ENCODE peak calls at places on chromosomes 1 and 21, in four cellular contexts. B is fibroblast of mammary gland, O is lower lobe of right lung, F is GM13976. I is an unnamed sample.

GRCh38 chr1:205536759-205537361 is 32.4 kb downstream of the CDK18 start:
- DNase-seq in B (no peak), O (peak; percentile 64), F (peak; percentile 12), I (no peak)

GRCh38 chr21:38311765-38312164 is 55.0 kb downstream of the KCNJ15 start:
- DNase-seq in B (peak; percentile 60), O (no peak), F (no peak), I (peak; percentile 75)

GRCh38 chr1:211695135-211695816 is 19.9 kb upstream of the NEK2 start:
- DNase-seq in B (no peak), O (no peak), F (peak; percentile 68), I (no peak)

GRCh38 chr1:151720974-151721787 is at the start of gene RIIAD1:
- DNase-seq in B (peak; percentile 7), O (no peak), F (peak; percentile 93), I (no peak)

GRCh38 chr1:12112711-12113161 is 49.6 kb downstream of the TNFRSF8 start:
- DNase-seq in B (no peak), O (no peak), F (no peak), I (no peak)

GRCh38 chr1:152986578-152986977 is 2.7 kb downstream of the SPRR1A start:
- DNase-seq in B (no peak), O (no peak), F (no peak), I (no peak)

GRCh38 chr1:229159668-229160544 is 111.0 kb upstream of the RAB4A start:
- DNase-seq in B (no peak), O (no peak), F (no peak), I (no peak)

GRCh38 chr1:228866498-228866897 is 131.2 kb downstream of the RHOU start:
- DNase-seq in B (no peak), O (no peak), F (no peak), I (no peak)

GRCh38 chr1:112140743-112141142 is 151.3 kb upstream of the KCND3 start:
- DNase-seq in B (no peak), O (no peak), F (no peak), I (no peak)

GRCh38 chr1:7265771-7266371 is 480.6 kb downstream of the CAMTA1 start:
- DNase-seq in B (peak; percentile 96), O (no peak), F (peak; percentile 20), I (peak; percentile 99)

GRCh38 chr21:38054334-38054733 is 138.1 kb upstream of the KCNJ6 start:
- DNase-seq in B (no peak), O (no peak), F (no peak), I (no peak)

GRCh38 chr1:154883919-154884867 is 14.1 kb upstream of the KCNN3 start:
- DNase-seq in B (no peak), O (no peak), F (no peak), I (no peak)

GRCh38 chr1:40404670-40405462 is 31.3 kb downstream of the SMAP2 start:
- DNase-seq in B (peak; percentile 77), O (no peak), F (no peak), I (peak; percentile 64)

GRCh38 chr1:16618719-16619118 is 5.4 kb upstream of the NBPF1 start:
- DNase-seq in B (no peak), O (peak; percentile 52), F (peak; percentile 53), I (no peak)

GRCh38 chr1:227328405-227329019 is 10.2 kb upstream of the CDC42BPA start:
- DNase-seq in B (no peak), O (no peak), F (no peak), I (no peak)

GRCh38 chr1:204170494-204171155 is 4.5 kb upstream of the REN start:
- DNase-seq in B (peak; percentile 8), O (no peak), F (no peak), I (peak; percentile 59)

GRCh38 chr1:54064244-54064643 is 10.8 kb downstream of the TCEANC2 start:
- DNase-seq in B (no peak), O (no peak), F (no peak), I (peak; percentile 13)

GRCh38 chr1:194466706-194467105 is 1280.3 kb upstream of the B3GALT2 start:
- DNase-seq in B (no peak), O (no peak), F (no peak), I (no peak)

GRCh38 chr1:20380616-20381035 is 90.0 kb downstream of the VWA5B1 start:
- DNase-seq in B (peak; percentile 96), O (no peak), F (no peak), I (peak; percentile 46)

GRCh38 chr1:86942034-86942433 is 27.6 kb downstream of the HS2ST1 start:
- DNase-seq in B (no peak), O (no peak), F (no peak), I (no peak)

GRCh38 chr1:234771642-234772344 is 161.8 kb upstream of the IRF2BP2 start:
- DNase-seq in B (no peak), O (no peak), F (no peak), I (no peak)

GRCh38 chr1:184888505-184888904 is 85.8 kb downstream of the NIBAN1 start:
- DNase-seq in B (peak; percentile 78), O (no peak), F (no peak), I (peak; percentile 59)

GRCh38 chr1:55007626-55008025 is 8.9 kb downstream of the BSND start:
- DNase-seq in B (peak; percentile 52), O (no peak), F (no peak), I (peak; percentile 86)

GRCh38 chr1:107003972-107004371 is 52.5 kb upstream of the PRMT6 start:
- DNase-seq in B (no peak), O (no peak), F (no peak), I (peak; percentile 46)

GRCh38 chr1:78491311-78492071 is 717 bp downstream of the PTGFR start:
- DNase-seq in B (peak; percentile 72), O (no peak), F (no peak), I (no peak)

GRCh38 chr1:169711469-169712308 is at the start of gene SELL:
- DNase-seq in B (peak; percentile 80), O (no peak), F (peak; percentile 53), I (peak; percentile 68)

GRCh38 chr1:160826546-160826945 is 30.6 kb downstream of the LY9 start:
- DNase-seq in B (no peak), O (no peak), F (no peak), I (peak; percentile 69)

GRCh38 chr1:44077421-44077820 is 41.2 kb upstream of the KLF17 start:
- DNase-seq in B (no peak), O (no peak), F (no peak), I (peak; percentile 5)

GRCh38 chr1:36602189-36602588 is 119.5 kb upstream of the CSF3R start:
- DNase-seq in B (no peak), O (no peak), F (no peak), I (no peak)
- TF ChIP-seq CTCF in B (no peak), O (no peak), F (no peak), I (no peak)

DNA sequence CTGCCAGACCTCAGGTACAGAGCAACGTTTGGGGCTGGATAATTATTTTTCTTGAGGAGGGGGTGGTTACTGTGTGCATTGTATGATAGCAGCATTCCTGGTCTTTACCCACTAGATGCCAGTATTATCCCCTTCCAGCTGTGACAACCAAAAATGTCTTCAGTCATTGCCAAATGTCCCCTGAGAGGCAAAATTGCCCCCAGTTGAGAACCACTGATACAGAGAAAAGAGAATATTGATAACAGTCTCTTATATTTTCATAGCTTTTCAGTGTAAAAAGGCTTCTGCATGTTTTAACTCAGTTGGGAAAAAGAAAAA is 51.8 kb upstream of the SYT14 start:
- DNase-seq in B (no peak), O (no peak), F (no peak), I (no peak)
- TF ChIP-seq CTCF in B (peak; percentile 6), O (no peak), F (no peak), I (no peak)

GRCh38 chr21:20404915-20405314 is 593.3 kb upstream of the NCAM2 start:
- DNase-seq in B (no peak), O (no peak), F (no peak), I (no peak)
- TF ChIP-seq CTCF in B (no peak), O (no peak), F (no peak), I (no peak)

GRCh38 chr1:116018007-116018406 is 41.7 kb downstream of the SLC22A15 start:
- DNase-seq in B (no peak), O (no peak), F (no peak), I (no peak)

GRCh38 chr1:116024629-116025028 is 48.3 kb downstream of the SLC22A15 start:
- DNase-seq in B (no peak), O (no peak), F (no peak), I (no peak)

GRCh38 chr1:116019653-116020253 is 43.4 kb downstream of the SLC22A15 start:
- DNase-seq in B (no peak), O (no peak), F (no peak), I (no peak)

GRCh38 chr1:116015679-116016078 is 39.4 kb downstream of the SLC22A15 start:
- DNase-seq in B (no peak), O (no peak), F (no peak), I (no peak)

DNA sequence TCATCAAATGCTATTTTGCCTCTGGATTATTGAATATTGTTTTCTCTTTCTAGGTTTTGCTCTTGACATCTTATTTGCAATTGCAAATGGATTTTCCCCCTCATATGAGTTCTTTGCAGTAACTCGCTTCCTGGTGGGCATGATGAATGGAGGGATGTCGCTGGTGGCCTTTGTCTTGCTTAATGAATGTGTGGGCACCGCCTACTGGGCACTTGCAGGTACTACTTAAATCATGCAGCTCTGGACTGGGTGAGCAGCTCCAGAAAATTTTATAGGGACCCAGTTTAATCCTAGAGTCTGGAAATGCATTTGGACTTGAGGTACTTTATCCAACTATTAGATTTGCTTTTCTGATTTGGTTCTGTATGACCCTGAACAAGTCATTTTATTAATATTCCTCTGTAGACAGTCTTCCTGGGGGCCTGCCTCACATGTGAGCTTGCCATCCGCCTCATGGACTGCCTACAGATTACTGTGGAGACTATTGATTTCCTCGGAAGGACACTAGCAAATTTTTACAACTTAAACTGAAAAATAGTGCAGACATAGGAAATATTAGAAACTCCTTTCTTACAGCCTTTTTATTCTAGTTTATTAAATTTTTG is 44.5 kb downstream of the SLC22A15 start:
- DNase-seq in B (peak; percentile 68), O (peak; percentile 59), F (peak; percentile 65), I (peak; percentile 64)
- TF ChIP-seq CTCF in B (peak; percentile 67), O (peak; percentile 57), F (peak; percentile 59), I (peak; percentile 68)

GRCh38 chr1:167824163-167824794 is 89.7 kb downstream of the ADCY10 start:
- DNase-seq in B (no peak), O (no peak), F (no peak), I (peak; percentile 38)

GRCh38 chr1:167821356-167821685 is 92.6 kb downstream of the ADCY10 start:
- DNase-seq in B (no peak), O (no peak), F (no peak), I (no peak)

GRCh38 chr1:167826127-167826526 is 87.8 kb downstream of the ADCY10 start:
- DNase-seq in B (no peak), O (no peak), F (no peak), I (no peak)

GRCh38 chr1:167821969-167822685 is 91.8 kb downstream of the ADCY10 start:
- DNase-seq in B (no peak), O (no peak), F (no peak), I (no peak)

DNA sequence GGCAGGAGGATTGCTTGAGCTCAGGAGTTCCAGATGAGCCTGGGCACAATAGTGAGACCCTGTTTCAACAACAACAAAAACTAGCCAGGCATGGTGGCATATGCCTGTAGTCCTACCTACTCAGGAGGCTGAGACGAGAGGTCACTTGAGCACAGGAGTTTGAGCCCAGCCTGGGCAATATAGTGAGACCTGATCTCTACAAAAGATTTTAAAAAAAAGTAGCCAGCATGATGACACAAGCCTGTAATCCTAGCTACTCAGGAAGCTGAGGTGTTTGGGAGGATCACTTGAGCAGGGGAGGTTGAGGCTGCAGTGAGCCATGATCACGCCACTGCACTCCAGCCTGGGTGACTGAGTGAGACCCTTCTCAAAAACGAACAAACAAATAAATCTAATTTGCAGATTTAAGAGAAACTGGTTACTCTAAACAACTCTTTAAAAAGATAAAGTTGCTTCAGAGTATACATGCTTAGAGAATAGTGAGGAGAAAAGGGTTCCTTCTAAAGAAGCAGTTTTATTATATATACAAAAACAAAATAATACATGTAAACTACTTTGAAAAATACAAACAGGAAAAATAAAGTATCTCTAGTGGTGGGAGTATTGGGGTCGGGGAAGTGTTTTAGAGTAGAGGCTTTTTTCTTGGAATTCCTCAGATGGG is 88.4 kb downstream of the ADCY10 start:
- DNase-seq in B (no peak), O (no peak), F (no peak), I (no peak)
- TF ChIP-seq CTCF in B (no peak), O (no peak), F (no peak), I (no peak)

I was measured in bronchial epithelial cell.